ENCODE peak calls at places on chromosome 1, in six cellular contexts. V is cardiac muscle cell, M is fibroblast of lung, P is lung, Q is PC-3, K is thoracic aorta. U is an unnamed sample.

GRCh38 chr1:35519432-35519831 is 37.8 kb downstream of the KIAA0319L start:
- DNase-seq in V (no peak), M (no peak), P (no peak), Q (no peak), K (no peak), U (no peak)

GRCh38 chr1:205343431-205344009 is 13.2 kb downstream of the KLHDC8A start:
- DNase-seq in V (peak; percentile 42), M (no peak), P (no peak), Q (no peak), K (no peak), U (no peak)

GRCh38 chr1:45008076-45008475 is 3.0 kb downstream of the HECTD3 start:
- DNase-seq in V (no peak), M (no peak), P (no peak), Q (no peak), K (no peak), U (no peak)

GRCh38 chr1:190738321-190738720 is 260.7 kb upstream of the BRINP3 start:
- DNase-seq in V (no peak), M (peak; percentile 40), P (no peak), Q (peak; percentile 25), K (no peak), U (no peak)

GRCh38 chr1:25047506-25048240 is 117.6 kb upstream of the RUNX3 start:
- DNase-seq in V (no peak), M (no peak), P (no peak), Q (no peak), K (no peak), U (no peak)

GRCh38 chr1:46300673-46301405 is 2.6 kb downstream of the LRRC41 start:
- DNase-seq in V (no peak), M (peak; percentile 55), P (no peak), Q (peak; percentile 22), K (no peak), U (no peak)

GRCh38 chr1:153697873-153698647 is 19.6 kb downstream of the NPR1 start:
- DNase-seq in V (no peak), M (peak; percentile 53), P (peak; percentile 56), Q (no peak), K (peak; percentile 67), U (no peak)

GRCh38 chr1:204924013-204924759 is 53.5 kb downstream of the NFASC start:
- DNase-seq in V (no peak), M (peak; percentile 50), P (no peak), Q (peak; percentile 57), K (no peak), U (no peak)

GRCh38 chr1:39127513-39127912 is 77.0 kb upstream of the MACF1 start:
- DNase-seq in V (peak; percentile 24), M (no peak), P (no peak), Q (no peak), K (no peak), U (no peak)

GRCh38 chr1:201172999-201173610 is 17.5 kb upstream of the IGFN1 start:
- DNase-seq in V (no peak), M (no peak), P (no peak), Q (peak; percentile 58), K (no peak), U (no peak)

GRCh38 chr1:159823401-159823800 is 3.3 kb upstream of the SLAMF8 start:
- DNase-seq in V (no peak), M (no peak), P (no peak), Q (no peak), K (no peak), U (no peak)

GRCh38 chr1:117639741-117640140 is 33.9 kb downstream of the TENT5C start:
- DNase-seq in V (no peak), M (no peak), P (no peak), Q (no peak), K (no peak), U (no peak)

GRCh38 chr1:172585861-172586260 is 52.9 kb downstream of the SUCO start:
- DNase-seq in V (no peak), M (peak; percentile 54), P (no peak), Q (peak; percentile 83), K (no peak), U (no peak)

GRCh38 chr1:35454175-35454574 is 103.0 kb downstream of the KIAA0319L start:
- DNase-seq in V (no peak), M (no peak), P (no peak), Q (no peak), K (no peak), U (no peak)

GRCh38 chr1:175367896-175368295 is 175.3 kb upstream of the KIAA0040 start:
- DNase-seq in V (no peak), M (no peak), P (no peak), Q (no peak), K (no peak), U (no peak)

GRCh38 chr1:116949213-116949985 is 39.7 kb downstream of the PTGFRN start:
- DNase-seq in V (no peak), M (no peak), P (no peak), Q (no peak), K (no peak), U (no peak)

GRCh38 chr1:12552951-12553921 is 64.8 kb downstream of the DHRS3 start:
- DNase-seq in V (peak; percentile 77), M (no peak), P (no peak), Q (no peak), K (no peak), U (no peak)

GRCh38 chr1:244365821-244366220 is 85.9 kb downstream of the ADSS2 start:
- DNase-seq in V (no peak), M (no peak), P (no peak), Q (no peak), K (no peak), U (no peak)

GRCh38 chr1:211547710-211548109 is 31.3 kb downstream of the SLC30A1 start:
- DNase-seq in V (no peak), M (no peak), P (no peak), Q (no peak), K (no peak), U (no peak)

GRCh38 chr1:101181930-101182329 is 54.9 kb upstream of the S1PR1 start:
- DNase-seq in V (no peak), M (peak; percentile 43), P (no peak), Q (peak; percentile 21), K (no peak), U (no peak)

GRCh38 chr1:164930241-164930640 is 371.3 kb downstream of the PBX1 start:
- DNase-seq in V (no peak), M (no peak), P (no peak), Q (no peak), K (no peak), U (no peak)

GRCh38 chr1:52367272-52367671 is 1.3 kb upstream of the CC2D1B start:
- DNase-seq in V (no peak), M (no peak), P (no peak), Q (no peak), K (no peak), U (no peak)

GRCh38 chr1:228242313-228242864 is 34.5 kb downstream of the OBSCN start:
- DNase-seq in V (no peak), M (no peak), P (no peak), Q (no peak), K (no peak), U (no peak)

GRCh38 chr1:228246216-228246900 is 38.5 kb downstream of the OBSCN start:
- DNase-seq in V (no peak), M (no peak), P (no peak), Q (no peak), K (no peak), U (no peak)

GRCh38 chr1:228243093-228243492 is 35.2 kb downstream of the OBSCN start:
- DNase-seq in V (no peak), M (no peak), P (no peak), Q (no peak), K (no peak), U (no peak)

GRCh38 chr1:228241259-228241658 is 33.4 kb downstream of the OBSCN start:
- DNase-seq in V (no peak), M (no peak), P (no peak), Q (no peak), K (no peak), U (no peak)

GRCh38 chr1:228245111-228245510 is 37.3 kb downstream of the OBSCN start:
- DNase-seq in V (no peak), M (no peak), P (no peak), Q (no peak), K (no peak), U (no peak)
- H3K9me3 ChIP-seq in V (no peaks in the 10 kb centered on the region), M (no peaks in the 10 kb centered on the region), P (peaks cover 22% of the 10 kb centered on the region), Q (peaks cover 50% of the 10 kb centered on the region), K (peaks cover 28% of the 10 kb centered on the region), U (peaks cover 13% of the 10 kb centered on the region)

GRCh38 chr1:183306317-183307042 is 111.7 kb downstream of the NMNAT2 start:
- DNase-seq in V (peak; percentile 30), M (no peak), P (no peak), Q (peak; percentile 19), K (no peak), U (no peak)
- H3K4me3 ChIP-seq in V (no peak overlapping the region), M (no peak overlapping the region), P (no peak overlapping the region), Q (no peak overlapping the region), K (no peak overlapping the region), U (no peak overlapping the region)

DNA sequence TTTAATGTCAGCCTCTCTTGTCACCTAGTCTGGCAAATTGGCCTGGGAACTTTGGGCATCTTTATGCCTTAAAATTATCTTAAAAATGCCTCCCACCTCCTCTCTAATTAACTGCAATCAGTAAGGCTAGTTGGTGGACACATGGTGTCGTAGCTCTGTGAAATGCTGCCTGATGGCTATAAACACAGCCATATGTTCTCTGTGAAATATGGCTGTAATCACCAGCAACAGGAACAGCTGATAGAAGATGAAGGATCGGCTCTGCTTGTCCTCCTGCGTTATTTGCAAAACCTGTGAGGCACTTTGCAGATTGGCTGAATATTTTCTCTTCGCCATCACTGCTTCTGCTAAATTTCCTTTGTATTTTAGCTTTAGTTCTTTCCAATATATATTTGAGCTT is 419.6 kb downstream of the RWDD3 start:
- DNase-seq in V (no peak), M (no peak), P (no peak), Q (no peak), K (no peak), U (no peak)
- H3K4me1 ChIP-seq in V (no peaks in the 10 kb centered on the region), M (no peaks in the 10 kb centered on the region), P (no peaks in the 10 kb centered on the region), Q (no peaks in the 10 kb centered on the region), K (no peaks in the 10 kb centered on the region), U (no peaks in the 10 kb centered on the region)

DNA sequence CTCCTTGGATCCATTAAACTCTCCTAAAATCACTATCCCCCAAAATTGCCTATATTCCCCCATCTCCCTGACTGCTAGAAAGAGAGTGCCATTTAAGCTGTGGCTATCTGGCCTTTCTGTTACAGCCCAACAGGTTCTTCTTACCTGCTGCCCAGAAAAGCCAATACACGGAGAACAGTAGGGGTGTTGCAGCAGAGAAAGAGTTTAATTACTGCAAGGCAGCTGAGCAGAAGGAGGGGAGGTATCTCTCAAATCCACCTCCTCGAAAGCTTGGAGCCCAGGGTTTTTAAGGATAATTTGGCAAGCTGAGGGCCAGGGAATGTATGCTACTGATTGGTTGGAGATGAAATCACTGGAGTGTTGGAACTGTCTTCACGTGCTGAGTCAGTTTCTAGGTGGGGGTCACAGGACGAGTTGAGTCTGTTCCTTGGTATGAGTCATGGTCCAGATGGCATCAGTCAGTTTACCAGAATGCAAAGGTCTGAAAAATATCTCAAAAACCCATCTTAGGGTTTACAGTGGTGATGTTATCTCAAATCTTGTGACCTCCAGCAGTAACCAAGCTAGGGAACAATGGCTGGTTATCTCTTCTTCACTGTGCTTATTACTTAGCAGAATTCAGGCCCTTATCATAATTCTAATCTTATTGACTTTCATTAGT is 89.8 kb downstream of the SMYD3 start:
- DNase-seq in V (no peak), M (peak; percentile 87), P (no peak), Q (peak; percentile 25), K (no peak), U (no peak)
- H3K9me3 ChIP-seq in V (no peaks in the 10 kb centered on the region), M (no peaks in the 10 kb centered on the region), P (no peaks in the 10 kb centered on the region), Q (no peaks in the 10 kb centered on the region), K (no peaks in the 10 kb centered on the region), U (no peaks in the 10 kb centered on the region)

DNA sequence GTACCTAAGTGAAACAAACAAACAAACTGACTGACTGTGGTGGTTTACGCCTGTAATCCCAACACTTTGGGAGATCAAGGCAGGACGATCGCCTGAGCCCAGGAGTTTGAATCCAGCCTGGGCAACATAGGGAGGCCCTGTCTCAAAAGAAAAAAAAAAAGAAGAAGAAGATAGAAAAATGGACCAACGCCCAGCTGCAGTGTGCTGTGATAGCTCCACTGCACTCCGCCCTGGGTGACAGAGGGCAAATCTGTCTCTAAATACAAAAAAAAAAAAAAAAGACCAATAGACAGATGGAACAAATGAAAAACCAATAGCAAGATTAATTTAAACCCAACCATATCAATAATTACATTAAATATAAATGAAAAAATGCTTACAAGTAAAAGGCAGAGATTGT is 13.9 kb downstream of the AKR7A3 start:
- DNase-seq in V (no peak), M (no peak), P (no peak), Q (no peak), K (no peak), U (no peak)
- H3K4me3 ChIP-seq in V (no peak overlapping the region), M (no peak overlapping the region), P (no peak overlapping the region), Q (no peak overlapping the region), K (no peak overlapping the region), U (no peak overlapping the region)